ENCODE peak calls at places on chromosomes 5 and 9, in five cellular contexts. S is NCI-H1092 treated with DMSO at 0.1 percent for 48 hours; J is neural crest cell; W is ACHN; G is effector CD4-positive, alpha-beta T cell. U is an unnamed sample.

GRCh38 chr5:218457-219289 is 553 bp downstream of the SDHA start:
- DNase-seq in W (peak), S (peak), G (no peak), J (peak), U (no peak)

GRCh38 chr5:57482671-57483106 is at the start of gene ACTBL2:
- DNase-seq in W (peak), S (no peak), G (no peak), J (no peak), U (no peak)

GRCh38 chr9:93686127-93686879 is 109.9 kb downstream of the PHF2 start:
- DNase-seq in S (no peak), J (no peak), W (no peak), G (no peak), U (peak)

GRCh38 chr5:172420215-172420934 is 34.0 kb downstream of the SH3PXD2B start:
- DNase-seq in J (no peak), G (no peak), W (peak), S (no peak), U (peak)

GRCh38 chr5:127313847-127314473 is 23.4 kb downstream of the MEGF10 start:
- DNase-seq in J (peak), W (peak), S (peak), G (peak), U (peak)

GRCh38 chr5:15791274-15791673 is 291.3 kb downstream of the FBXL7 start:
- DNase-seq in S (no peak), J (no peak), G (no peak), W (no peak), U (no peak)

GRCh38 chr5:74766348-74766886 is 500 bp downstream of the GFM2 start:
- DNase-seq in W (no peak), G (no peak), S (peak), J (no peak), U (no peak)

GRCh38 chr5:143267186-143267585 is 136.3 kb downstream of the NR3C1 start:
- DNase-seq in J (no peak), G (no peak), S (no peak), W (no peak), U (no peak)

GRCh38 chr9:134163374-134164196 is 779 bp downstream of the RNU6ATAC start:
- DNase-seq in J (peak), G (peak), S (no peak), W (no peak), U (peak)

GRCh38 chr5:151580239-151580638 is 10.9 kb downstream of the FAT2 start:
- DNase-seq in J (no peak), G (no peak), S (no peak), W (no peak), U (no peak)

GRCh38 chr5:38420691-38421395 is 135.6 kb downstream of the LIFR start:
- DNase-seq in S (peak), G (no peak), W (peak), J (peak), U (peak)

GRCh38 chr5:174305241-174305681 is 259.8 kb downstream of the NSG2 start:
- DNase-seq in W (no peak), J (no peak), S (no peak), G (no peak), U (no peak)

GRCh38 chr9:2060425-2060824 is 45.3 kb downstream of the SMARCA2 start:
- DNase-seq in S (no peak), W (no peak), G (no peak), J (no peak), U (no peak)

GRCh38 chr9:134585746-134586706 is 55.6 kb upstream of the COL5A1 start:
- DNase-seq in J (no peak), S (no peak), G (no peak), W (no peak), U (no peak)

GRCh38 chr9:106405871-106406435 is 457.0 kb upstream of the ZNF462 start:
- DNase-seq in S (no peak), G (no peak), J (no peak), W (no peak), U (no peak)

GRCh38 chr9:111896942-111897830 is 572 bp downstream of the UGCG start:
- DNase-seq in S (peak), W (peak), J (peak), G (no peak), U (peak)

GRCh38 chr9:2297771-2298170 is 282.6 kb downstream of the SMARCA2 start:
- DNase-seq in W (no peak), S (no peak), G (no peak), J (no peak), U (no peak)

GRCh38 chr5:65394078-65394477 is 87.6 kb downstream of the ADAMTS6 start:
- DNase-seq in J (no peak), W (peak), G (no peak), S (peak), U (no peak)

GRCh38 chr5:73213566-73213998 is 40.6 kb downstream of the TMEM174 start:
- DNase-seq in S (peak), J (no peak), W (peak), G (no peak), U (no peak)

GRCh38 chr9:131691969-131692611 is 47.8 kb downstream of the RAPGEF1 start:
- DNase-seq in J (no peak), W (no peak), G (no peak), S (no peak), U (no peak)

GRCh38 chr9:110040788-110041187 is 167.2 kb downstream of the C9orf152 start:
- DNase-seq in W (no peak), J (no peak), S (no peak), G (no peak), U (no peak)

GRCh38 chr5:28703651-28704260 is 1665.4 kb upstream of the CDH9 start:
- DNase-seq in G (no peak), S (no peak), J (no peak), W (no peak), U (no peak)

GRCh38 chr9:134492281-134492691 is 149.3 kb upstream of the COL5A1 start:
- DNase-seq in J (no peak), S (no peak), G (no peak), W (no peak), U (peak)

GRCh38 chr5:68778467-68778866 is 315.3 kb upstream of the SLC30A5 start:
- DNase-seq in J (no peak), S (no peak), G (no peak), W (no peak), U (no peak)

U was measured in heart left ventricle.